ENCODE peak calls at places on chromosome 1, in ten cellular contexts. D, F, S, W, Q, R, Z, J, Y and P are unnamed samples.

GRCh38 chr1:96233422-96233821 is 488.2 kb upstream of the PTBP2 start:
- DNase-seq in S (no peak), Y (no peak), Z (no peak), J (no peak), Q (no peak), F (no peak), R (no peak), W (no peak), D (no peak), P (no peak)

GRCh38 chr1:9714257-9714718 is 62.8 kb downstream of the PIK3CD start:
- DNase-seq in J (no peak), W (no peak), Q (no peak), D (no peak), S (no peak), R (no peak), Z (no peak), Y (peak), F (no peak), P (peak)

GRCh38 chr1:43329995-43330751 is 7.4 kb upstream of the MPL start:
- DNase-seq in D (peak), Y (peak), W (no peak), J (no peak), F (no peak), Z (peak), R (peak), Q (no peak), S (no peak), P (peak)

GRCh38 chr1:65309317-65310077 is at the start of gene DNAJC6:
- DNase-seq in Q (no peak), R (peak), W (no peak), S (peak), Z (no peak), Y (peak), J (peak), D (peak), F (peak), P (peak)

GRCh38 chr1:232386721-232387510 is 243.0 kb downstream of the SIPA1L2 start:
- DNase-seq in Q (no peak), R (no peak), J (no peak), W (no peak), F (no peak), S (no peak), Z (no peak), D (no peak), Y (no peak), P (no peak)

GRCh38 chr1:228793032-228793431 is 57.8 kb downstream of the RHOU start:
- DNase-seq in Y (no peak), Q (no peak), S (no peak), F (no peak), W (no peak), Z (no peak), D (no peak), J (no peak), R (no peak), P (peak)

GRCh38 chr1:1683104-1683905 is 9.3 kb downstream of the SLC35E2B start:
- DNase-seq in R (no peak), Y (peak), W (no peak), Q (no peak), Z (no peak), S (no peak), D (no peak), J (no peak), F (no peak), P (no peak)

GRCh38 chr1:220843481-220844011 is 35.7 kb upstream of the HLX start:
- DNase-seq in F (peak), Z (no peak), D (peak), Y (no peak), S (no peak), Q (no peak), J (no peak), W (no peak), R (no peak), P (no peak)

GRCh38 chr1:6587261-6588005 is 7.6 kb downstream of the ZBTB48 start:
- DNase-seq in Z (no peak), F (peak), S (no peak), R (no peak), Y (no peak), W (no peak), J (peak), D (no peak), Q (no peak), P (no peak)

GRCh38 chr1:43617668-43618067 is 32.3 kb upstream of the KDM4A start:
- DNase-seq in F (no peak), Z (no peak), S (no peak), Y (no peak), Q (no peak), J (no peak), R (no peak), D (no peak), W (no peak), P (no peak)

GRCh38 chr1:190679444-190679843 is 201.8 kb upstream of the BRINP3 start:
- DNase-seq in W (no peak), J (no peak), F (no peak), R (no peak), Y (no peak), S (no peak), Q (no peak), D (no peak), Z (no peak), P (no peak)

GRCh38 chr1:23728997-23729390 is 14.3 kb upstream of the ELOA start:
- DNase-seq in Z (no peak), S (no peak), Y (no peak), R (no peak), F (no peak), J (no peak), Q (no peak), W (no peak), D (no peak), P (no peak)
- TF ChIP-seq CTCF in Z (no peak), S (no peak), Y (no peak), R (no peak), F (no peak), J (no peak), Q (no peak), W (no peak), D (no peak), P (no peak)

GRCh38 chr1:48581256-48581655 is 109.3 kb upstream of the SPATA6 start:
- DNase-seq in F (no peak), Q (no peak), J (no peak), Z (no peak), D (peak), W (no peak), Y (no peak), S (no peak), R (no peak), P (no peak)
- TF ChIP-seq CTCF in F (no peak), Q (no peak), J (no peak), Z (no peak), D (no peak), W (no peak), Y (no peak), S (no peak), R (no peak), P (no peak)

DNA sequence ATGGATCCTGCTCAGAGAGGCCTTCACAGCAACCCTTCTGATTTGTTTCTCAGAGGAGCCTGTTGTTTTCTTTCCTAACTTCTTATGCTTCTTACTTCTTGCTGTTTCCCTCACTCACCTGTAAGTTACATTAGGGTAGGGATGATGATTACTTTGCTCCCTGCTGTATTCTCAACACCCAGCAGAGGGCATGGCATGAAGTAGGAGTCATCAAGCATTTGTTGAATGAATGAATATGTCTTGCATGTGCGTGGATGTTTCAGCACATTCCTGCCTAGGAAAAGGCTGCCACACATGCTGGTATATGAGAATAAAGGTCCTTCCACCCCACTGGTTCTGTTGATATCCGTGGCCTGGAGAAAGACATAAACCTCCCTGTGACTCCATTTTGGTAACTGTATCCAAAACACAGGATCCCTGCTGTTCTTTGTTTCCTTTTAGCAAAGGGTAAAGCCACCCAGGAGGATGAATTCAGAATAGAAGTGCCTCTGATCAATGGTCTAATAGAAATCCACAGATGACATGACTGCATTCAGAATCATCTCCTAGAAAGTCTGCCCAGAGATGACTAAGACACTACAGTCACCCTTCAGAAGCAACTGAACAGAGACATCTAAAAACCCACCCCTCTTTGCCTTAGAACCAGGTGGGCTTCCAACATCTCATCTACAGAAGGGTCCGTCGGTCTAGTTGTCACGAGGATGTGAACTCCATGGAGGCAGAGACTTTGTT is 168.8 kb downstream of the ZSCAN20 start:
- DNase-seq in J (no peak), W (no peak), Q (no peak), F (no peak), D (peak), Y (peak), Z (no peak), S (no peak), R (no peak), P (peak)
- TF ChIP-seq CTCF in J (peak), W (peak), Q (peak), F (peak), D (peak), Y (no peak), Z (no peak), S (peak), R (no peak), P (peak)

DNA sequence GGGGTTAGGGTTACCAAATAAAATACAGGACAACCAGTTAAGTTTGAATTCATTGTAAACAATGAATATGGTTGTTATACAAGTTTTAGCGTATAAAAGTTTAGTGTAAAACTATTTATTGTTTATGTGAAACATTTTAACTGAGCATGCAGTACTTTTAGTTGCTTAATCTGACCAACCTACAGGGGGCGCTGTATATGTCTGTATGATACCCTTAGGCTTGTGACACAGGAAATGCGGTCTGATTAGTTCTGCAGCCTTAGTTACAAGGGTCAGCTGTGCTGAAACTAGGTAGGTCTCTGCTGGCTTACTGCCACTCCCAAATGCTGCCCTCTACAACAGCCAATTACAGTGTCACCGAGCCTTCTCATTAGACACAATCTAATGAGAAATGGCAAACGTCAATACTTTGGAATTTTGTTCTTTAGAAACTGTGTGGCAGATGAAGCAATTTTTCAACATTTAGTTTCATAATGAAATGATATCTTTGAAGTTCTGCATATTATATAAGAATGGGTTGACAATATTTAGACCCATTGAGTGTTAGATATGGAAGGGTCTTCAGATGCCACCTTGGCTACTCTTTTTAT is 56.2 kb downstream of the NTNG1 start:
- DNase-seq in Q (no peak), Z (no peak), R (no peak), J (no peak), S (peak), F (no peak), W (peak), D (no peak), Y (peak), P (peak)
- TF ChIP-seq CTCF in Q (peak), Z (no peak), R (no peak), J (no peak), S (peak), F (no peak), W (peak), D (peak), Y (peak), P (peak)

DNA sequence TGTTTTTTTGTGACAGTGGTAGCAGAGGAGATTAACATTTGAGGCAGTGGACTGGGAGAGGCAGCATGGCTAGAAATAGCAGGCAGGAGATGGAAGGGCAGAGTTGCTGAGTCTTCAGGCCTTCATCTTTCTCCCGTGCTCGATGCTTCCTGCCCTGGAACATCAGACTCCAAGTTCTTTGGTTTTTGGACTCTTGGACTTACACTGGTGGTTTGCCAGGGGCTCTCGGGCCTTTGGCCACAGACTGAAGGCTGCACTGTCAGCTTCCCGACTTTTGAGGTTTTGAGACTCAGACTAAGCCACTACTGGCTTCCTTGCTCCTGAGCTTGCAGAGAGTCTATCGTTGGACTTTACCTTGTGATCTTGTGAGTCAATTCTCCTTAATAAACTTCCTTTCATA is 24.2 kb upstream of the LEFTY2 start:
- DNase-seq in Y (no peak), F (no peak), W (no peak), Q (no peak), D (no peak), J (no peak), R (no peak), Z (no peak), S (no peak), P (no peak)
- TF ChIP-seq CTCF in Y (no peak), F (no peak), W (no peak), Q (no peak), D (no peak), J (no peak), R (no peak), Z (no peak), S (no peak), P (no peak)

DNA sequence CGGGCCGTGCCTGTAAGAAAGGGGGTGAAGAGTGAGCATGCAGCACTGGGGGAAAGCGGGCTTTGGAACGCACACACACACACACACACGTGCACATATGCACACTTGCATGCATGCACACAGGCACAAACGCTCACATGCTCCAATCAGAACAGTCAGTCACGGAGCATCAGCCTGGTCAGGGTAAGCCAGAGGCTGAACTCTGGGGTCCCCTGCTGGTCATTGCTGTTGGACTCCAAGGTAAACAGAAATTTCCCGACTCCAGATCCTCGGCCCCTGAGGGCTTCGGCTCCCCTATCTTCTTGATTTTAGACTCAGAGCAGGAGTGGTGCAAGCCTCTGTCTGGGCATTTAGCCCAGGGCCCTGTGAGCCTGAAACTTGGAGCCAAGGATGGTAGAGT is 54.2 kb downstream of the SYT2 start:
- DNase-seq in Z (no peak), F (no peak), W (no peak), Y (peak), D (peak), Q (no peak), J (no peak), S (peak), R (no peak), P (no peak)
- TF ChIP-seq CTCF in Z (no peak), F (no peak), W (peak), Y (no peak), D (peak), Q (peak), J (no peak), S (peak), R (no peak), P (no peak)

GRCh38 chr1:225004396-225004795 is 74.9 kb downstream of the DNAH14 start:
- DNase-seq in S (no peak), Q (no peak), Y (no peak), D (no peak), J (no peak), W (no peak), F (no peak), Z (no peak), R (no peak), P (no peak)
- TF ChIP-seq CTCF in S (peak), Q (peak), Y (peak), D (peak), J (no peak), W (no peak), F (no peak), Z (no peak), R (no peak), P (no peak)

GRCh38 chr1:207965602-207966387 is 54.9 kb upstream of the CD34 start:
- DNase-seq in F (no peak), J (no peak), R (no peak), Q (no peak), W (no peak), D (no peak), Z (no peak), Y (no peak), S (no peak), P (no peak)
- TF ChIP-seq CTCF in F (no peak), J (no peak), R (no peak), Q (no peak), W (no peak), D (no peak), Z (no peak), Y (no peak), S (no peak), P (no peak)